ENCODE peak calls at places on chromosomes 12 and 14, in nine cellular contexts. X, Q, P, A, Z, G, K, E and M are unnamed samples.

GRCh38 chr12:104352106-104352713 is 48.7 kb downstream of the EID3 start:
- DNase-seq in X (no peak), K (no peak), G (no peak), Q (no peak), A (no peak), Z (no peak), P (no peak), E (no peak), M (no peak)

GRCh38 chr14:59159169-59159568 is 29.3 kb upstream of the DAAM1 start:
- DNase-seq in Q (no peak), G (no peak), A (no peak), E (no peak), X (no peak), Z (no peak), P (no peak), K (no peak), M (no peak)

GRCh38 chr12:53308276-53308675 is 8.8 kb downstream of the MYG1 start:
- DNase-seq in E (no peak), X (no peak), P (no peak), Z (no peak), G (no peak), A (no peak), K (no peak), Q (no peak), M (no peak)

GRCh38 chr14:76500011-76500410 is 124.1 kb downstream of the ESRRB start:
- DNase-seq in Z (no peak), G (no peak), X (no peak), K (no peak), P (peak), A (no peak), E (no peak), Q (no peak), M (peak)

GRCh38 chr14:45699451-45699850 is 446.4 kb upstream of the MIS18BP1 start:
- DNase-seq in Z (no peak), E (no peak), P (no peak), A (no peak), K (no peak), X (no peak), Q (no peak), G (no peak), M (no peak)

GRCh38 chr14:97878727-97879126 is 1081.5 kb downstream of the VRK1 start:
- DNase-seq in E (no peak), G (no peak), Z (no peak), Q (no peak), A (no peak), P (no peak), X (no peak), K (no peak), M (peak)

GRCh38 chr14:68672609-68673285 is 120.1 kb downstream of the ZFP36L1 start:
- DNase-seq in Z (no peak), E (no peak), G (no peak), P (no peak), K (no peak), A (no peak), Q (no peak), X (no peak), M (peak)

GRCh38 chr14:57957441-57957840 is 91.5 kb upstream of the SLC35F4 start:
- DNase-seq in A (no peak), X (no peak), Q (no peak), G (no peak), E (no peak), Z (no peak), P (no peak), K (no peak), M (no peak)

GRCh38 chr12:6341439-6342139 is at the start of gene TNFRSF1A:
- DNase-seq in X (no peak), Q (peak), G (no peak), A (peak), E (no peak), K (peak), Z (no peak), P (peak), M (peak)

GRCh38 chr14:20477211-20477876 is 8.1 kb downstream of the PNP start:
- DNase-seq in A (no peak), X (no peak), E (no peak), Q (no peak), G (no peak), P (peak), K (no peak), Z (no peak), M (no peak)

GRCh38 chr14:29243355-29243754 is 476.8 kb downstream of the FOXG1 start:
- DNase-seq in E (peak), K (no peak), P (peak), G (no peak), Z (no peak), Q (no peak), X (no peak), A (peak), M (no peak)

GRCh38 chr12:57765003-57765697 is 1.7 kb downstream of the CYP27B1 start:
- DNase-seq in Z (no peak), A (no peak), Q (peak), P (no peak), E (no peak), G (peak), X (no peak), K (no peak), M (no peak)

GRCh38 chr14:65019944-65020566 is 33.4 kb downstream of the FNTB start:
- DNase-seq in P (peak), G (no peak), E (peak), Z (no peak), K (peak), A (peak), Q (peak), X (peak), M (no peak)

GRCh38 chr14:44494125-44494524 is 13.0 kb downstream of the FSCB start:
- DNase-seq in P (no peak), G (no peak), A (no peak), X (no peak), K (no peak), E (no peak), Q (no peak), Z (no peak), M (no peak)

GRCh38 chr14:106436310-106436905 is 910.0 kb downstream of the TMEM121 start:
- DNase-seq in E (peak), K (peak), Z (peak), A (no peak), Q (no peak), X (no peak), P (no peak), G (peak), M (no peak)

GRCh38 chr14:105197274-105197673 is 16.2 kb upstream of the NUDT14 start:
- DNase-seq in A (no peak), E (no peak), X (no peak), Z (no peak), Q (no peak), K (no peak), G (no peak), P (no peak), M (no peak)

GRCh38 chr14:104223101-104223809 is 84.9 kb downstream of the KIF26A start:
- DNase-seq in X (no peak), G (peak), A (no peak), Q (peak), K (no peak), Z (no peak), P (no peak), E (no peak), M (no peak)

GRCh38 chr14:80787876-80788275 is 153.7 kb downstream of the CEP128 start:
- DNase-seq in E (no peak), Z (no peak), Q (no peak), G (no peak), X (no peak), A (no peak), P (no peak), K (no peak), M (no peak)

GRCh38 chr14:26984318-26985177 is 386.7 kb upstream of the NOVA1 start:
- DNase-seq in E (peak), P (peak), Z (no peak), G (peak), A (no peak), X (peak), Q (no peak), K (peak), M (peak)

GRCh38 chr12:32837974-32838373 is 58.6 kb downstream of the PKP2 start:
- DNase-seq in G (no peak), K (no peak), E (no peak), P (no peak), Q (no peak), A (no peak), Z (no peak), X (no peak), M (no peak)

GRCh38 chr14:46482200-46482599 is 169.4 kb downstream of the RPL10L start:
- DNase-seq in P (no peak), Q (no peak), K (no peak), Z (no peak), E (no peak), G (no peak), X (no peak), A (no peak), M (no peak)

GRCh38 chr12:26246483-26247164 is 51.3 kb downstream of the SSPN start:
- DNase-seq in Z (no peak), Q (no peak), K (peak), X (no peak), G (no peak), P (no peak), E (no peak), A (no peak), M (no peak)

GRCh38 chr14:25034803-25035681 is 14.9 kb downstream of the STXBP6 start:
- DNase-seq in E (no peak), X (no peak), Q (no peak), G (no peak), P (no peak), Z (no peak), A (no peak), K (peak), M (no peak)

GRCh38 chr12:82174936-82175335 is 183.3 kb downstream of the CCDC59 start:
- DNase-seq in X (peak), G (no peak), Q (no peak), Z (no peak), P (no peak), K (no peak), E (peak), A (no peak), M (no peak)

GRCh38 chr12:130970165-130970907 is 16.6 kb downstream of the ADGRD1 start:
- DNase-seq in K (no peak), X (no peak), G (no peak), A (no peak), Z (no peak), E (no peak), P (no peak), Q (no peak), M (peak)

GRCh38 chr12:111170559-111170958 is 198.3 kb downstream of the PHETA1 start:
- DNase-seq in X (no peak), E (no peak), Q (no peak), G (no peak), Z (no peak), A (no peak), K (no peak), P (no peak), M (no peak)

GRCh38 chr14:68271996-68272395 is 452.4 kb downstream of the RAD51B start:
- DNase-seq in Z (no peak), Q (no peak), K (no peak), X (no peak), G (no peak), P (no peak), A (no peak), E (no peak), M (no peak)

GRCh38 chr12:96073346-96074336 is 38.3 kb upstream of the LTA4H start:
- DNase-seq in G (no peak), Q (no peak), P (no peak), K (peak), E (no peak), Z (no peak), A (no peak), X (no peak), M (no peak)